ENCODE peak calls at places on chromosome 15, in seven cellular contexts. G is thyroid gland, D is hepatocyte, M is Caco-2, A is mucosa of descending colon, X is breast epithelium, E is HepG2. C is an unnamed sample.

GRCh38 chr15:70093070-70093469 is 4.6 kb downstream of the TLE3 start:
- DNase-seq in G (no peak), A (no peak), X (no peak), D (no peak), E (peak; percentile 23), M (no peak), C (no peak)

GRCh38 chr15:65611888-65612615 is 1.1 kb upstream of the INTS14 start:
- DNase-seq in E (peak; percentile 47), X (no peak), A (no peak), G (no peak), M (no peak), D (no peak), C (no peak)

GRCh38 chr15:64738231-64739095 is 36.9 kb downstream of the RBPMS2 start:
- DNase-seq in X (no peak), A (no peak), M (no peak), G (peak; percentile 54), D (no peak), E (no peak), C (no peak)

GRCh38 chr15:63598467-63599400 is 1.5 kb downstream of the FBXL22 start:
- DNase-seq in E (peak; percentile 32), X (no peak), D (peak; percentile 58), M (no peak), G (peak; percentile 66), A (no peak), C (peak; percentile 76)

GRCh38 chr15:56149071-56149470 is 94.6 kb downstream of the RFX7 start:
- DNase-seq in A (no peak), X (no peak), E (no peak), D (no peak), G (no peak), M (no peak), C (peak; percentile 53)

GRCh38 chr15:85480923-85481322 is 100.5 kb downstream of the AKAP13 start:
- DNase-seq in X (no peak), A (no peak), G (no peak), M (no peak), E (no peak), D (no peak), C (no peak)

GRCh38 chr15:48601095-48601494 is 44.4 kb downstream of the FBN1 start:
- DNase-seq in G (no peak), X (no peak), M (no peak), D (no peak), A (no peak), E (no peak), C (no peak)

GRCh38 chr15:32856753-32857152 is 138.9 kb downstream of the GREM1 start:
- DNase-seq in E (no peak), A (no peak), X (no peak), M (no peak), D (no peak), G (no peak), C (no peak)

GRCh38 chr15:97904196-97904572 is 56.3 kb upstream of the ARRDC4 start:
- DNase-seq in D (peak; percentile 88), M (peak; percentile 77), X (peak; percentile 26), G (peak; percentile 86), E (peak; percentile 34), A (peak; percentile 62), C (peak; percentile 74)

GRCh38 chr15:56917652-56918045 is 795 bp upstream of the TCF12 start:
- DNase-seq in X (no peak), D (no peak), E (no peak), G (no peak), A (no peak), M (peak; percentile 4), C (no peak)

GRCh38 chr15:63015618-63016017 is 26.9 kb upstream of the TPM1 start:
- DNase-seq in M (no peak), A (no peak), E (no peak), G (peak; percentile 8), X (no peak), D (no peak), C (peak; percentile 66)

GRCh38 chr15:70267879-70268278 is 170.2 kb upstream of the TLE3 start:
- DNase-seq in A (no peak), M (no peak), E (no peak), G (no peak), D (no peak), X (no peak), C (peak; percentile 53)

GRCh38 chr15:49083471-49084284 is 37.4 kb upstream of the SECISBP2L start:
- DNase-seq in M (no peak), G (no peak), E (no peak), A (no peak), D (no peak), X (no peak), C (no peak)

GRCh38 chr15:99682455-99682854 is 50.8 kb downstream of the LYSMD4 start:
- DNase-seq in D (peak; percentile 30), X (no peak), G (no peak), A (no peak), E (no peak), M (no peak), C (peak; percentile 88)

GRCh38 chr15:65189102-65189740 is 4.1 kb upstream of the CLPX start:
- DNase-seq in X (no peak), M (peak; percentile 61), E (peak; percentile 54), G (peak; percentile 26), D (peak; percentile 51), A (no peak), C (peak; percentile 79)

GRCh38 chr15:68909601-68910000 is 20.7 kb upstream of the SPESP1 start:
- DNase-seq in D (no peak), M (no peak), A (no peak), X (no peak), G (no peak), E (no peak), C (no peak)

GRCh38 chr15:56653787-56654186 is 79.5 kb downstream of the ZNF280D start:
- DNase-seq in G (no peak), E (peak; percentile 63), M (no peak), A (no peak), X (no peak), D (peak; percentile 8), C (peak; percentile 7)

GRCh38 chr15:48722764-48723661 is 77.5 kb upstream of the FBN1 start:
- DNase-seq in E (no peak), M (no peak), X (no peak), D (no peak), A (no peak), G (no peak), C (peak; percentile 51)

GRCh38 chr15:65101418-65101890 is 13.5 kb downstream of the UBAP1L start:
- DNase-seq in D (peak; percentile 88), A (no peak), E (peak; percentile 50), X (no peak), M (peak; percentile 81), G (peak; percentile 70), C (peak; percentile 82)

DNA sequence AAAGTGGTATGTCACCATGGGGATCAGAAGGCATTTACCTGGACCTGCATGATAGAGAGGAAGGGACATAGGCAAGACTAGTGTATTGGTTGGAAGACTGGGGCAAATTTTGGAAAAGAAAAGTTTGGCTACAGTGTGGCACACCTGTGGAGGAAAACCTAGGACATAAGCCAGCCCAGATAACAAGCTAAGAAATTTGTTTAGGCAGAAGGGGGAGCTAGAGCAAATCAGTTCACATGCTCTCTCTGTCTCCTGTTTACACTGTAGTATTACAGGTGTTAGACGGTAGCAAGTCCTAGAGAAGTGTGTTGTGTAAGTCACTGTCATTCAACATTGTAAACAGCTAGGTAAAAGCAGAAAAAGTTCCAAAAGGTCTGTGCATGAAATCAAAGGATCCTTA is 11.9 kb upstream of the ALDH1A2 start:
- DNase-seq in M (peak; percentile 22), E (peak; percentile 12), A (no peak), X (no peak), D (peak; percentile 40), G (no peak), C (no peak)
- TF ChIP-seq CTCF in M (no peak), E (peak; percentile 75), A (no peak), X (no peak), D (peak; percentile 46), G (peak; percentile 46), C (peak; percentile 22)

GRCh38 chr15:83284563-83285283 is at the start of gene BNC1:
- DNase-seq in X (no peak), D (peak; percentile 23), E (no peak), M (no peak), A (no peak), G (no peak), C (peak; percentile 43)

GRCh38 chr15:83285979-83286553 is 1.6 kb upstream of the BNC1 start:
- DNase-seq in X (no peak), M (peak; percentile 35), D (peak; percentile 18), E (no peak), G (no peak), A (no peak), C (no peak)

GRCh38 chr15:83283813-83284562 is 476 bp downstream of the BNC1 start:
- DNase-seq in D (peak; percentile 16), M (no peak), X (no peak), G (no peak), E (no peak), A (no peak), C (peak; percentile 17)

GRCh38 chr15:83287541-83288027 is 3.1 kb upstream of the BNC1 start:
- DNase-seq in G (no peak), X (no peak), M (no peak), E (no peak), A (no peak), D (no peak), C (peak; percentile 93)

DNA sequence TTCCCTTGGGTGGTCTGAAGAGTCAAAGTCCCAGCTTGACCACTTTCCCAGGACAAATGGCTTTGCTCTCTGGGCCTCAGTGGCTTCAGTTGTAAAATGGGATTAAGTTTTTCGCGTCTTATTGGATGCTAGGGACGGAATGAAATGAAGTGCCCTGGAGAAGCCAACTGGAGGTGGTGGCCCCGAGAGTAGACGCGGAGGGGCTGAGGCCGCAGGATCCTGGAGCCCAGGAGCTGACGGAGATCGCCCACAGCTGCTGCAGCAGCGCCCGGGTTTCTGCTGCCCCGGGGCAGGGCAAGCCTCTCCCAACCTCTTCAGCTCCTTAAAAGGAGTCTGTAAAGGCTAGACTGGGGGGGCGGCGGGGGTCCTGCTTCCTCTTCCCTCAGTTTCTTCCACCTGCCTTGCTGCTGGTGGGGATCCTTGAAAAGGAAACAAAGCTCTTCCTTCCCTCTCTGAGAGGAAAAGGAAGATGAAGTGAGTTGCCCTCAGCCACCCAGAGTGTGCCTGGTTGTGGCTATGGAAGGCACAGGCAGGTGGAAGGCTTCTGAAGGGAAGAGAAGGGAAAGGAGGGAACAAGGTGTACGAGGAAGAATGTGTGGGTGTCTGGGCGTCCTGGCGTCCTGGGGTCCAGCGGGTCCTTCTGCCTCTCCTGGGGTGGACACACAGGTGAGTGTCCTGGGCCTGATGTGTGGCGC is 967 bp upstream of the BNC1 start:
- DNase-seq in A (no peak), E (no peak), G (no peak), D (no peak), X (no peak), M (no peak), C (no peak)
- H3K4me1 ChIP-seq in A (no peaks in the 10 kb centered on the region), E (no peaks in the 10 kb centered on the region), G (peaks cover 13% of the 10 kb centered on the region), D (peaks cover 8% of the 10 kb centered on the region), X (no peaks in the 10 kb centered on the region), M (peaks cover 33% of the 10 kb centered on the region), C (no peaks in the 10 kb centered on the region)

GRCh38 chr15:40828447-40829036 is at the start of gene PPP1R14D:
- DNase-seq in X (no peak), M (no peak), E (no peak), D (no peak), G (no peak), A (peak; percentile 88), C (no peak)
- TF ChIP-seq CTCF in X (no peak), M (no peak), E (no peak), D (no peak), G (no peak), A (no peak), C (no peak)

DNA sequence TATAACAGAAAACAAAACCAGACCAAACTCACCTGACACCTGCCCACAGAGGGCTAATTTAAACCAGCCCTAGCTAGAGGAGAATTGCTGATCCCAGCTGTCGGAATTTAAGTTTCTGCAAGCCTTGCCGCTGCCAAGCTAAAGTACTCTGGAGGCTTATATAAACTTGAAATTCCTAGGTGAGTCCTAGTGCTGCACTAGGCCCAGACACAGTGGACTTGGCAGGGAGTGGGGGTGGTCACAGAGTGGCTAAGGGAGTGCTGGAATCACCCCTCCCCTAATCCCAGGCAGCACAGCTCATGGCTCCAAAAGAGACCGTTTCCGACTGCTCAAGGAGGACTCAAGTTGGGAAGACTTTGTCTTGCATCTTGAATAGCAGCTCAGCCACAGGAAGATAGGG is 17.6 kb downstream of the TMCO5A start:
- DNase-seq in E (no peak), G (peak; percentile 62), A (no peak), D (no peak), M (no peak), X (no peak), C (no peak)
- H3K4me1 ChIP-seq in E (no peaks in the 10 kb centered on the region), G (no peaks in the 10 kb centered on the region), A (no peaks in the 10 kb centered on the region), D (no peaks in the 10 kb centered on the region), M (no peaks in the 10 kb centered on the region), X (no peaks in the 10 kb centered on the region), C (no peaks in the 10 kb centered on the region)

C was measured in cardiac muscle cell.